ENCODE peak calls at places on chromosome 10, in five cellular contexts. W, V, Q, N and E are unnamed samples.

GRCh38 chr10:67492317-67493019 is 203.5 kb downstream of the CTNNA3 start:
- DNase-seq in W (no peak), V (no peak), Q (no peak), N (no peak), E (no peak)

GRCh38 chr10:14032406-14032998 is 298.2 kb downstream of the FRMD4A start:
- DNase-seq in Q (peak), N (peak), V (peak), W (no peak), E (peak)

GRCh38 chr10:74502963-74503608 is 323.3 kb upstream of the KAT6B start:
- DNase-seq in V (no peak), Q (no peak), W (no peak), N (no peak), E (no peak)

GRCh38 chr10:127935115-127935561 is 28.2 kb downstream of the PTPRE start:
- DNase-seq in N (no peak), W (no peak), V (no peak), Q (no peak), E (no peak)

GRCh38 chr10:102003541-102003940 is 52.4 kb downstream of the ARMH3 start:
- DNase-seq in Q (no peak), N (no peak), V (no peak), W (peak), E (no peak)

GRCh38 chr10:10684972-10685371 is 332.7 kb upstream of the CELF2 start:
- DNase-seq in W (no peak), V (no peak), Q (no peak), N (no peak), E (no peak)

GRCh38 chr10:11373626-11374310 is 237.7 kb downstream of the USP6NL start:
- DNase-seq in W (no peak), V (no peak), N (no peak), Q (no peak), E (no peak)

GRCh38 chr10:30391266-30391665 is 42.2 kb upstream of the MTPAP start:
- DNase-seq in W (no peak), N (no peak), V (no peak), Q (no peak), E (no peak)

GRCh38 chr10:107085661-107086525 is 78.6 kb downstream of the SORCS1 start:
- DNase-seq in N (no peak), W (no peak), V (no peak), Q (no peak), E (no peak)